ENCODE peak calls at places on chromosomes 5 and 9, in four cellular contexts. B is body of pancreas, E is heart left ventricle, X is Peyer's patch. W is an unnamed sample.

GRCh38 chr5:180682560-180682959 is 33.2 kb upstream of the FLT4 start:
- DNase-seq in B (no peak), E (no peak), X (no peak), W (no peak)

GRCh38 chr5:82664711-82665110 is 386.6 kb upstream of the RPS23 start:
- DNase-seq in B (no peak), E (no peak), X (no peak), W (no peak)

GRCh38 chr5:39256472-39256871 is 37.1 kb upstream of the FYB1 start:
- DNase-seq in B (no peak), E (no peak), X (no peak), W (no peak)

GRCh38 chr5:15374886-15375285 is 125.1 kb upstream of the FBXL7 start:
- DNase-seq in B (no peak), E (no peak), X (no peak), W (no peak)

GRCh38 chr9:87467187-87467586 is 30.5 kb upstream of the DAPK1 start:
- DNase-seq in B (no peak), E (no peak), X (no peak), W (no peak)

GRCh38 chr9:91948423-91949292 is 1.4 kb downstream of the ROR2 start:
- DNase-seq in B (peak; percentile 50), E (no peak), X (no peak), W (peak; percentile 57)

GRCh38 chr5:68333649-68334549 is 118.3 kb downstream of the PIK3R1 start:
- DNase-seq in B (no peak), E (no peak), X (no peak), W (no peak)

GRCh38 chr5:165196961-165197360 is 1691.5 kb downstream of the MAT2B start:
- DNase-seq in B (no peak), E (no peak), X (no peak), W (no peak)

GRCh38 chr5:172918421-172919371 is 40.5 kb upstream of the RPL26L1 start:
- DNase-seq in B (no peak), E (no peak), X (no peak), W (no peak)

GRCh38 chr5:148425808-148426207 is 42.0 kb downstream of the FBXO38 start:
- DNase-seq in B (no peak), E (no peak), X (no peak), W (no peak)

GRCh38 chr5:135053278-135053677 is 19.2 kb upstream of the PITX1 start:
- DNase-seq in B (no peak), E (no peak), X (peak; percentile 74), W (no peak)

GRCh38 chr5:170338933-170339779 is 41.6 kb upstream of the LCP2 start:
- DNase-seq in B (no peak), E (no peak), X (peak; percentile 63), W (no peak)

GRCh38 chr9:100294341-100294740 is 58.4 kb downstream of the TEX10 start:
- DNase-seq in B (no peak), E (no peak), X (no peak), W (no peak)

GRCh38 chr9:114621975-114622609 is 11.0 kb downstream of the TMEM268 start:
- DNase-seq in B (no peak), E (no peak), X (no peak), W (no peak)

GRCh38 chr5:177232358-177232757 is 71.2 kb downstream of the RAB24 start:
- DNase-seq in B (no peak), E (no peak), X (no peak), W (no peak)

GRCh38 chr5:179115307-179115706 is 55.1 kb downstream of the ZNF354C start:
- DNase-seq in B (no peak), E (no peak), X (no peak), W (no peak)

GRCh38 chr9:128168731-128169308 is 8.8 kb downstream of the BBLN start:
- DNase-seq in B (no peak), E (no peak), X (no peak), W (no peak)

GRCh38 chr5:145931718-145932117 is 4.7 kb upstream of the SH3RF2 start:
- DNase-seq in B (no peak), E (no peak), X (no peak), W (no peak)

GRCh38 chr9:21974542-21975409 is 19.4 kb downstream of the CDKN2A start:
- DNase-seq in B (peak; percentile 39), E (no peak), X (peak; percentile 46), W (no peak)

GRCh38 chr5:120818128-120818527 is 354.0 kb downstream of the PRR16 start:
- DNase-seq in B (no peak), E (no peak), X (no peak), W (peak; percentile 76)

GRCh38 chr5:129382921-129383672 is 77.0 kb upstream of the ADAMTS19 start:
- DNase-seq in B (no peak), E (no peak), X (no peak), W (no peak)

GRCh38 chr5:56829137-56829536 is 13.8 kb downstream of the MAP3K1 start:
- DNase-seq in B (no peak), E (no peak), X (peak; percentile 63), W (no peak)

GRCh38 chr9:98584059-98584458 is 124.7 kb downstream of the GABBR2 start:
- DNase-seq in B (no peak), E (no peak), X (no peak), W (no peak)

GRCh38 chr9:6383551-6384225 is 29.3 kb upstream of the UHRF2 start:
- DNase-seq in B (no peak), E (no peak), X (no peak), W (no peak)

GRCh38 chr5:173750538-173751265 is 134.3 kb upstream of the BOD1 start:
- DNase-seq in B (no peak), E (no peak), X (peak; percentile 21), W (no peak)

GRCh38 chr5:124537136-124537919 is 209.1 kb downstream of the ZNF608 start:
- DNase-seq in B (no peak), E (no peak), X (no peak), W (no peak)

GRCh38 chr9:19769213-19769612 is 19.6 kb downstream of the SLC24A2 start:
- DNase-seq in B (no peak), E (no peak), X (no peak), W (no peak)

GRCh38 chr9:4077499-4078102 is 222.3 kb downstream of the GLIS3 start:
- DNase-seq in B (peak; percentile 61), E (peak; percentile 88), X (peak; percentile 42), W (peak; percentile 92)

GRCh38 chr9:135886147-135886981 is 21.0 kb downstream of the CAMSAP1 start:
- DNase-seq in B (no peak), E (no peak), X (no peak), W (no peak)

GRCh38 chr5:76162335-76162734 is 79.2 kb downstream of the SV2C start:
- DNase-seq in B (no peak), E (no peak), X (no peak), W (no peak)

GRCh38 chr5:76166886-76167576 is 83.8 kb downstream of the SV2C start:
- DNase-seq in B (no peak), E (no peak), X (no peak), W (no peak)

GRCh38 chr5:76165029-76165428 is 81.8 kb downstream of the SV2C start:
- DNase-seq in B (no peak), E (no peak), X (no peak), W (no peak)

GRCh38 chr5:76165961-76166360 is 82.8 kb downstream of the SV2C start:
- DNase-seq in B (no peak), E (no peak), X (no peak), W (no peak)

DNA sequence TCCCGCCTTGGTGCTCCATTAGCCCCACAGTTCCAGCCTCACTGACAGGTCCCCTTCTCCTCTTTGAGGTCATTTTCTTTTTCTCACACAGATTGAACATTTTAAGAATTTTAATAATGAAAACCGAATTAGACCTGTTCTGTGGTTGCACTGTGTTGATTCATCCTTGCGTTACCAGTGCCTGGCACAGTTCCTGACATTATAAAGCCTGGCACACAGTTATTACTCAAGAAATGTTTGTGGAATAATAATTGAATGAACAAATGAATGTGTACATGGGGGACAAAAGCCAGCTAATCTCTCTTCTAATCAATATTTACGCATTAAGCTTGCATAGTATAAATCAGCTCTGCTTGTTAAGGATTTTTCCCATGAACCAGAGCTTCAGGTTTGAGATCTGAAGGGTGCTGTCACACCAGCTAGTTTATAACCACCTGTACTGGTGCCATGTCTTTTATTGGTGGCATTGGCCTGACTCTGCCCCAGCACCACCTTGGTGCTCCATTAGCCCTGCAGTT is 80.0 kb downstream of the SV2C start:
- DNase-seq in B (no peak), E (no peak), X (no peak), W (no peak)
- TF ChIP-seq POLR2A in B (no peak), E (no peak), X (no peak), W (no peak)

DNA sequence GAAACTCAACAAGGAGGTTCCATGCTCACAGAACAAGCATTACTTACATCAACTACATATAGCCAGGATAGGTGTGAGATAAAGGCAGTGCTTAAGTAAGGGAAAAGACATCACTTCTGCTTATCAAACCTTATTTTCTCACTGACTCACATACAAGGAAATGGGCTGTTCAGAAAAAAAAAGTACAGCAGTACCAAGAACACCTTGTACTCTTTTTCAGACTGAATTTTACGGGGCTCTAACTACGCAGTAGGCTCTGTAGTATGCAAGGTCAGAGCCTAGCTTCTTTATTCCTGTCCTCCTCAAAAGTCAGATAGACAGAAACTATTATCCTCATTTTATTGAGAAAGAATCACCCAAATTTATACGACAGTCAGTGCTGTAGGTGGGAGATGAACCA is 5.8 kb downstream of the PSMB7 start:
- DNase-seq in B (no peak), E (no peak), X (no peak), W (no peak)
- H3K36me3 ChIP-seq in B (no peaks in the 10 kb centered on the region), E (peaks cover 100% of the 10 kb centered on the region), X (peaks cover 92% of the 10 kb centered on the region), W (no peaks in the 10 kb centered on the region)

GRCh38 chr9:79985276-79985675 is 413.5 kb downstream of the TLE4 start:
- DNase-seq in B (no peak), E (no peak), X (no peak), W (no peak)

GRCh38 chr9:79984429-79985067 is 412.8 kb downstream of the TLE4 start:
- DNase-seq in B (no peak), E (no peak), X (no peak), W (no peak)

GRCh38 chr9:79989079-79989478 is 417.3 kb downstream of the TLE4 start:
- DNase-seq in B (no peak), E (no peak), X (no peak), W (no peak)

GRCh38 chr9:79986437-79986836 is 414.7 kb downstream of the TLE4 start:
- DNase-seq in B (no peak), E (no peak), X (no peak), W (no peak)

DNA sequence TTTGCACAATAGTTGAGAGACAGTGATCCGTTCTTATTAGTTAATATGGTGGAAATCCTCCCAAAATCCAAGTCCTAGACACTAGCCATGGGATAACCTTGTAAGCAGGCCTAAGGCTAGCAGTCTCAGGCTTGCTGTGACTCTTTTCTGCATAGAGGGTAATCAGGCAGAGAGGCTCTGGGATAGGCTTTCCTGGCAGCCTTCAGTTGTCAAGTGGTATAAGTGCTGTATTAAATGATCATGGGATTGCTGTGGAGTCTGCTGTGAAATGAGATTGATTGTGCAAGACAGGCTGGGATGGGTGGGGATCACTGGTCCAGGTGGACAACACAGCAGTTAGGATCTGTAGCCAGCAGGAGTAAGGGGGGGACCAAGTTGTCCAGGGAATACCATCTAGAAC is 416.4 kb downstream of the TLE4 start:
- DNase-seq in B (no peak), E (no peak), X (no peak), W (no peak)
- TF ChIP-seq CTCF in B (no peak), E (no peak), X (no peak), W (no peak)

GRCh38 chr5:142445266-142445665 is 120.4 kb upstream of the SPRY4 start:
- DNase-seq in B (no peak), E (no peak), X (no peak), W (no peak)

GRCh38 chr5:142447887-142448286 is 123.1 kb upstream of the SPRY4 start:
- DNase-seq in B (no peak), E (no peak), X (no peak), W (no peak)

GRCh38 chr5:142450419-142450818 is 125.6 kb upstream of the SPRY4 start:
- DNase-seq in B (no peak), E (no peak), X (no peak), W (no peak)

GRCh38 chr5:142446960-142447279 is 122.1 kb upstream of the SPRY4 start:
- DNase-seq in B (no peak), E (no peak), X (no peak), W (no peak)

GRCh38 chr5:142446131-142446959 is 121.5 kb upstream of the SPRY4 start:
- DNase-seq in B (no peak), E (no peak), X (no peak), W (peak; percentile 17)
- TF ChIP-seq POLR2A in B (no peak), E (no peak), X (no peak), W (no peak)

W was measured in testis.